ENCODE peak calls at places on chromosome 3, in ten cellular contexts. One of them, this sample, is unnamed.

GRCh38 chr3:134350861-134351311 is 23.4 kb downstream of the AMOTL2 start:
- DNase-seq in coronary artery: no peak
- DNase-seq in pancreas: peak
- DNase-seq in lower lobe of right lung: no peak
- DNase-seq in HFF-Myc: no peak
- DNase-seq in astrocyte of the spinal cord: no peak
- DNase-seq in A549: no peak
- DNase-seq in cardiac muscle cell: no peak
- DNase-seq in dorsolateral prefrontal cortex: no peak
- DNase-seq in body of pancreas: peak
- DNase-seq in this sample: no peak

GRCh38 chr3:54951405-54951804 is 23.5 kb upstream of the LRTM1 start:
- DNase-seq in cardiac muscle cell: peak
- DNase-seq in HFF-Myc: peak
- DNase-seq in coronary artery: peak
- DNase-seq in A549: no peak
- DNase-seq in body of pancreas: peak
- DNase-seq in dorsolateral prefrontal cortex: peak
- DNase-seq in astrocyte of the spinal cord: peak
- DNase-seq in pancreas: peak
- DNase-seq in lower lobe of right lung: peak
- DNase-seq in this sample: peak

GRCh38 chr3:104631254-104631653 is 735.5 kb upstream of the ALCAM start:
- DNase-seq in coronary artery: no peak
- DNase-seq in cardiac muscle cell: no peak
- DNase-seq in A549: no peak
- DNase-seq in HFF-Myc: no peak
- DNase-seq in pancreas: no peak
- DNase-seq in lower lobe of right lung: no peak
- DNase-seq in dorsolateral prefrontal cortex: no peak
- DNase-seq in body of pancreas: no peak
- DNase-seq in astrocyte of the spinal cord: no peak
- DNase-seq in this sample: no peak

GRCh38 chr3:12574656-12575055 is 17.8 kb downstream of the MKRN2 start:
- DNase-seq in dorsolateral prefrontal cortex: no peak
- DNase-seq in lower lobe of right lung: no peak
- DNase-seq in A549: no peak
- DNase-seq in astrocyte of the spinal cord: no peak
- DNase-seq in body of pancreas: no peak
- DNase-seq in HFF-Myc: no peak
- DNase-seq in coronary artery: no peak
- DNase-seq in pancreas: no peak
- DNase-seq in cardiac muscle cell: peak
- DNase-seq in this sample: no peak

GRCh38 chr3:123383101-123384053 is 65.5 kb downstream of the ADCY5 start:
- DNase-seq in cardiac muscle cell: no peak
- DNase-seq in body of pancreas: no peak
- DNase-seq in pancreas: no peak
- DNase-seq in coronary artery: peak
- DNase-seq in HFF-Myc: no peak
- DNase-seq in astrocyte of the spinal cord: no peak
- DNase-seq in lower lobe of right lung: no peak
- DNase-seq in dorsolateral prefrontal cortex: no peak
- DNase-seq in A549: no peak
- DNase-seq in this sample: no peak

GRCh38 chr3:12560505-12561188 is 3.8 kb downstream of the MKRN2 start:
- DNase-seq in HFF-Myc: no peak
- DNase-seq in pancreas: no peak
- DNase-seq in dorsolateral prefrontal cortex: no peak
- DNase-seq in coronary artery: no peak
- DNase-seq in body of pancreas: no peak
- DNase-seq in A549: no peak
- DNase-seq in astrocyte of the spinal cord: no peak
- DNase-seq in cardiac muscle cell: no peak
- DNase-seq in lower lobe of right lung: no peak
- DNase-seq in this sample: peak

GRCh38 chr3:43165786-43166185 is 59.9 kb upstream of the POMGNT2 start:
- DNase-seq in HFF-Myc: no peak
- DNase-seq in body of pancreas: no peak
- DNase-seq in coronary artery: no peak
- DNase-seq in pancreas: no peak
- DNase-seq in astrocyte of the spinal cord: no peak
- DNase-seq in cardiac muscle cell: no peak
- DNase-seq in A549: no peak
- DNase-seq in lower lobe of right lung: no peak
- DNase-seq in dorsolateral prefrontal cortex: no peak
- DNase-seq in this sample: no peak

GRCh38 chr3:54859204-54859603 is 68.7 kb downstream of the LRTM1 start:
- DNase-seq in coronary artery: no peak
- DNase-seq in pancreas: no peak
- DNase-seq in HFF-Myc: peak
- DNase-seq in body of pancreas: no peak
- DNase-seq in cardiac muscle cell: peak
- DNase-seq in A549: no peak
- DNase-seq in dorsolateral prefrontal cortex: no peak
- DNase-seq in astrocyte of the spinal cord: peak
- DNase-seq in lower lobe of right lung: no peak
- DNase-seq in this sample: no peak

GRCh38 chr3:59970384-59970783 is 920.6 kb upstream of the CFAP20DC start:
- DNase-seq in astrocyte of the spinal cord: no peak
- DNase-seq in lower lobe of right lung: no peak
- DNase-seq in HFF-Myc: no peak
- DNase-seq in A549: no peak
- DNase-seq in dorsolateral prefrontal cortex: no peak
- DNase-seq in cardiac muscle cell: no peak
- DNase-seq in pancreas: no peak
- DNase-seq in body of pancreas: no peak
- DNase-seq in coronary artery: no peak
- DNase-seq in this sample: no peak

GRCh38 chr3:59970796-59971195 is 921.0 kb upstream of the CFAP20DC start:
- DNase-seq in cardiac muscle cell: no peak
- DNase-seq in lower lobe of right lung: no peak
- DNase-seq in A549: no peak
- DNase-seq in dorsolateral prefrontal cortex: no peak
- DNase-seq in pancreas: no peak
- DNase-seq in HFF-Myc: no peak
- DNase-seq in coronary artery: no peak
- DNase-seq in astrocyte of the spinal cord: no peak
- DNase-seq in body of pancreas: no peak
- DNase-seq in this sample: no peak

DNA sequence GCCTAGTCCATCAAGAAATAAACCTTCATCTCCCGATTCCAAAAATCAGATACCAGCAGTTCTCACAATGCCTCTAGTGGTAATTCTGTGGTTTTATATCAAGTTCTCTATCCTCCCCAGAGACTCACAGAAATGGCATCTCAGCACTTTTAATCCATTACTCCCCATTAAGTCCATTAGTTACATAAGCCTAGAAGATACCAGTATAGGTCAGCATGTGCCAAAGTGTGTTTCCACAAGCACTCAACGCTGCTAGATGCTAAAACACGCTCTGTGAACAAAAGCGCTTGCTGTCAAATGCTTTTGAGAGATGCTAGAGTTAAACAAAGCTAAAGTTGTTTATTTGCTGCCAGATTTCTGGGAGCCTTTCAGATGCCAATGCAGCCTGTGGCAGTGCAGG is 918.7 kb upstream of the CFAP20DC start:
- DNase-seq in dorsolateral prefrontal cortex: no peak
- DNase-seq in lower lobe of right lung: no peak
- DNase-seq in pancreas: no peak
- DNase-seq in astrocyte of the spinal cord: no peak
- DNase-seq in body of pancreas: no peak
- DNase-seq in A549: no peak
- DNase-seq in cardiac muscle cell: no peak
- DNase-seq in HFF-Myc: no peak
- DNase-seq in coronary artery: no peak
- DNase-seq in this sample: no peak
- TF ChIP-seq CTCF in dorsolateral prefrontal cortex: peak
- TF ChIP-seq CTCF in lower lobe of right lung: no peak
- TF ChIP-seq CTCF in pancreas: no peak
- TF ChIP-seq CTCF in astrocyte of the spinal cord: no peak
- TF ChIP-seq CTCF in body of pancreas: no peak
- TF ChIP-seq CTCF in A549: no peak
- TF ChIP-seq CTCF in cardiac muscle cell: no peak
- TF ChIP-seq CTCF in HFF-Myc: no peak
- TF ChIP-seq CTCF in coronary artery: no peak
- TF ChIP-seq CTCF in this sample: no peak

GRCh38 chr3:137647179-137647578 is 116.9 kb upstream of the SOX14 start:
- DNase-seq in dorsolateral prefrontal cortex: no peak
- DNase-seq in HFF-Myc: no peak
- DNase-seq in pancreas: no peak
- DNase-seq in body of pancreas: no peak
- DNase-seq in lower lobe of right lung: no peak
- DNase-seq in cardiac muscle cell: no peak
- DNase-seq in astrocyte of the spinal cord: no peak
- DNase-seq in A549: no peak
- DNase-seq in coronary artery: no peak
- DNase-seq in this sample: no peak

GRCh38 chr3:137641879-137642278 is 122.2 kb upstream of the SOX14 start:
- DNase-seq in coronary artery: no peak
- DNase-seq in lower lobe of right lung: no peak
- DNase-seq in HFF-Myc: no peak
- DNase-seq in A549: no peak
- DNase-seq in body of pancreas: no peak
- DNase-seq in dorsolateral prefrontal cortex: no peak
- DNase-seq in cardiac muscle cell: no peak
- DNase-seq in astrocyte of the spinal cord: no peak
- DNase-seq in pancreas: no peak
- DNase-seq in this sample: no peak

GRCh38 chr3:137642831-137643230 is 121.3 kb upstream of the SOX14 start:
- DNase-seq in HFF-Myc: no peak
- DNase-seq in pancreas: no peak
- DNase-seq in A549: no peak
- DNase-seq in cardiac muscle cell: no peak
- DNase-seq in astrocyte of the spinal cord: no peak
- DNase-seq in body of pancreas: peak
- DNase-seq in lower lobe of right lung: no peak
- DNase-seq in coronary artery: no peak
- DNase-seq in dorsolateral prefrontal cortex: peak
- DNase-seq in this sample: no peak

DNA sequence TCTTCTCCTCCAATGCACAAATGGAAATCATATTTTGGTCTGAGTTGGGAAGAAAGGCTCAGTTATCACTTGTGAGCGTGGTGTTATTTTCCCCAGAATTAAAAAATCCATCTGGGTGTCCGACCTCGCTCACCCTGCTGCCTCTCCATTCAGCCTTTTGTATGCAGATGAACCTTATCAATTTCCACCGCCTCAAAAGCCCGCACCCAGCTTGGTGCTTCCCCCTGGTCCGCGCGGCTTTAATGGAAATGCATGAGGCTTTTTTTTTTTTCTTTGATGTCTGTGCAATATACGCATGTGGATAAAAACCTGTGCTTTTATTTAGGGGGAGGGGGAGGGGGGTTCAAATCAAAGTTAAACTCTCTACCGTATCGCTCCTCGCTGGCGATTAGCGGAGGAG is 121.8 kb upstream of the SOX14 start:
- DNase-seq in coronary artery: no peak
- DNase-seq in astrocyte of the spinal cord: no peak
- DNase-seq in dorsolateral prefrontal cortex: no peak
- DNase-seq in body of pancreas: no peak
- DNase-seq in HFF-Myc: no peak
- DNase-seq in lower lobe of right lung: no peak
- DNase-seq in pancreas: no peak
- DNase-seq in cardiac muscle cell: no peak
- DNase-seq in A549: no peak
- DNase-seq in this sample: no peak
- H3K4me3 ChIP-seq in coronary artery: no peak
- H3K4me3 ChIP-seq in astrocyte of the spinal cord: no peak
- H3K4me3 ChIP-seq in dorsolateral prefrontal cortex: no peak
- H3K4me3 ChIP-seq in body of pancreas: no peak
- H3K4me3 ChIP-seq in HFF-Myc: no peak
- H3K4me3 ChIP-seq in lower lobe of right lung: no peak
- H3K4me3 ChIP-seq in pancreas: no peak
- H3K4me3 ChIP-seq in cardiac muscle cell: no peak
- H3K4me3 ChIP-seq in A549: no peak
- H3K4me3 ChIP-seq in this sample: no peak

GRCh38 chr3:117661636-117662095 is 952.1 kb downstream of the TUSC7 start:
- DNase-seq in body of pancreas: no peak
- DNase-seq in pancreas: no peak
- DNase-seq in HFF-Myc: no peak
- DNase-seq in astrocyte of the spinal cord: no peak
- DNase-seq in coronary artery: no peak
- DNase-seq in cardiac muscle cell: peak
- DNase-seq in lower lobe of right lung: no peak
- DNase-seq in A549: no peak
- DNase-seq in dorsolateral prefrontal cortex: no peak
- DNase-seq in this sample: no peak
- TF ChIP-seq CTCF in body of pancreas: no peak
- TF ChIP-seq CTCF in pancreas: no peak
- TF ChIP-seq CTCF in HFF-Myc: no peak
- TF ChIP-seq CTCF in astrocyte of the spinal cord: no peak
- TF ChIP-seq CTCF in coronary artery: no peak
- TF ChIP-seq CTCF in cardiac muscle cell: no peak
- TF ChIP-seq CTCF in lower lobe of right lung: no peak
- TF ChIP-seq CTCF in A549: no peak
- TF ChIP-seq CTCF in dorsolateral prefrontal cortex: no peak
- TF ChIP-seq CTCF in this sample: no peak

GRCh38 chr3:184315871-184316661 is 1.7 kb downstream of the EIF4G1 start:
- DNase-seq in lower lobe of right lung: no peak
- DNase-seq in astrocyte of the spinal cord: no peak
- DNase-seq in body of pancreas: peak
- DNase-seq in HFF-Myc: no peak
- DNase-seq in coronary artery: no peak
- DNase-seq in dorsolateral prefrontal cortex: no peak
- DNase-seq in cardiac muscle cell: no peak
- DNase-seq in A549: no peak
- DNase-seq in pancreas: no peak
- DNase-seq in this sample: no peak

GRCh38 chr3:184315506-184315867 is 1.1 kb downstream of the EIF4G1 start:
- DNase-seq in cardiac muscle cell: no peak
- DNase-seq in HFF-Myc: no peak
- DNase-seq in A549: no peak
- DNase-seq in pancreas: no peak
- DNase-seq in dorsolateral prefrontal cortex: no peak
- DNase-seq in astrocyte of the spinal cord: no peak
- DNase-seq in coronary artery: no peak
- DNase-seq in body of pancreas: no peak
- DNase-seq in lower lobe of right lung: no peak
- DNase-seq in this sample: no peak

GRCh38 chr3:184314700-184315505 is 497 bp downstream of the EIF4G1 start:
- DNase-seq in A549: no peak
- DNase-seq in dorsolateral prefrontal cortex: peak
- DNase-seq in astrocyte of the spinal cord: peak
- DNase-seq in coronary artery: peak
- DNase-seq in pancreas: peak
- DNase-seq in HFF-Myc: no peak
- DNase-seq in body of pancreas: peak
- DNase-seq in lower lobe of right lung: peak
- DNase-seq in cardiac muscle cell: peak
- DNase-seq in this sample: peak

GRCh38 chr3:184317201-184317600 is 2.8 kb downstream of the EIF4G1 start:
- DNase-seq in lower lobe of right lung: no peak
- DNase-seq in A549: no peak
- DNase-seq in coronary artery: no peak
- DNase-seq in pancreas: no peak
- DNase-seq in astrocyte of the spinal cord: no peak
- DNase-seq in cardiac muscle cell: no peak
- DNase-seq in body of pancreas: no peak
- DNase-seq in dorsolateral prefrontal cortex: no peak
- DNase-seq in HFF-Myc: no peak
- DNase-seq in this sample: no peak

DNA sequence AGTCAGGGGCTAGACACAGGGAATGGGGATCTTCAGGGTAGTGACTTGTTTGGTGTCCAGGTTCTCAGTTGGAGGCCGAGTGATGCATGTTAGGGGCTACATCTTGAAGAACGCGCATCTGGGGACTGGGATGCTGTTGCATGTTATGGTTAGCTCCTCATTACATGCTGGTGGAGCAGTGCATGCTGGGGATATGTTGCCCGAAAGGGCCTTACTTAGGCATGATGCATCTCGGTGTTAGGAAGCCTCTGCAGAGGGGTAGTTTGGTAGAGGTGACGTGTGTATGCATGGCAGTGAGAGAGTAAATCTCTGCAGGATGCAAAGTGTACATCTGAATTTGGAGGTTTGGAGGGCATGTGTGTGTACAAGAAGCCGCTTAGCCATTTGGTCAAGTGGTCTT is 2.4 kb downstream of the EIF4G1 start:
- DNase-seq in cardiac muscle cell: no peak
- DNase-seq in pancreas: no peak
- DNase-seq in A549: no peak
- DNase-seq in dorsolateral prefrontal cortex: no peak
- DNase-seq in astrocyte of the spinal cord: no peak
- DNase-seq in coronary artery: no peak
- DNase-seq in lower lobe of right lung: no peak
- DNase-seq in HFF-Myc: no peak
- DNase-seq in body of pancreas: no peak
- DNase-seq in this sample: no peak
- H3K4me3 ChIP-seq in cardiac muscle cell: no peak
- H3K4me3 ChIP-seq in pancreas: peak
- H3K4me3 ChIP-seq in A549: peak
- H3K4me3 ChIP-seq in dorsolateral prefrontal cortex: peak
- H3K4me3 ChIP-seq in astrocyte of the spinal cord: peak
- H3K4me3 ChIP-seq in coronary artery: peak
- H3K4me3 ChIP-seq in lower lobe of right lung: peak
- H3K4me3 ChIP-seq in HFF-Myc: peak
- H3K4me3 ChIP-seq in body of pancreas: no peak
- H3K4me3 ChIP-seq in this sample: peak